ENCODE peak calls at places on chromosomes 4 and X, in nine cellular contexts. V, N, W, J, T, H, R, A and E are unnamed samples.

GRCh38 chr4:150033937-150034336 is 44.3 kb upstream of the DCLK2 start:
- DNase-seq in V (no peak), J (no peak), A (peak), W (peak), R (peak), T (peak), N (peak), H (no peak), E (no peak)

GRCh38 chr4:169283114-169283509 is 12.4 kb upstream of the SH3RF1 start:
- DNase-seq in W (no peak), J (no peak), T (no peak), N (peak), H (peak), R (peak), V (no peak), A (no peak), E (no peak)

GRCh38 chr4:154779362-154779947 is 1.6 kb upstream of the RBM46 start:
- DNase-seq in A (no peak), R (peak), H (peak), W (peak), N (no peak), J (peak), T (no peak), V (no peak), E (peak)

GRCh38 chr4:89889289-89889688 is 5.4 kb upstream of the MMRN1 start:
- DNase-seq in V (no peak), W (no peak), A (peak), T (no peak), H (no peak), J (no peak), R (no peak), N (peak), E (no peak)

GRCh38 chr4:75723802-75724065 is 643 bp upstream of the USO1 start:
- DNase-seq in N (no peak), A (no peak), V (no peak), T (no peak), H (no peak), W (no peak), R (no peak), J (no peak), E (no peak)

GRCh38 chrX:72045552-72046277 is 86.0 kb downstream of the RTL5 start:
- DNase-seq in J (no peak), R (no peak), T (no peak), W (no peak), N (no peak), A (no peak), V (no peak), H (no peak), E (no peak)

GRCh38 chr4:145545538-145546224 is 64.0 kb downstream of the SMAD1 start:
- DNase-seq in W (no peak), H (peak), T (no peak), R (peak), A (peak), N (peak), V (no peak), J (no peak), E (no peak)

GRCh38 chrX:130091976-130092522 is 18.2 kb downstream of the ELF4 start:
- DNase-seq in W (no peak), A (no peak), N (no peak), T (no peak), J (no peak), V (peak), H (no peak), R (no peak), E (no peak)

GRCh38 chr4:187612211-187612780 is 383.3 kb upstream of the ZFP42 start:
- DNase-seq in R (no peak), J (no peak), H (no peak), T (no peak), A (no peak), W (no peak), V (no peak), N (no peak), E (no peak)

GRCh38 chr4:156762851-156763250 is 208.7 kb downstream of the PDGFC start:
- DNase-seq in T (no peak), H (no peak), V (no peak), W (no peak), N (no peak), A (no peak), R (no peak), J (no peak), E (no peak)

GRCh38 chr4:139300431-139301142 is 718 bp upstream of the NAA15 start:
- DNase-seq in N (peak), J (peak), R (peak), W (peak), H (no peak), T (no peak), A (peak), V (peak), E (peak)